ENCODE peak calls at places on chromosomes 7 and 10, in four cellular contexts. B, E, R and J are unnamed samples.

GRCh38 chr7:87058739-87059524 is 522 bp downstream of the ELAPOR2 start:
- DNase-seq in E (peak), R (peak), B (peak), J (no peak)

GRCh38 chr10:43958964-43959363 is 310.3 kb upstream of the ZNF32 start:
- DNase-seq in R (no peak), B (no peak), E (no peak), J (no peak)

GRCh38 chr7:40811666-40812065 is 676.9 kb downstream of the SUGCT start:
- DNase-seq in E (no peak), R (no peak), B (no peak), J (no peak)

GRCh38 chr10:30070001-30070759 is 10.8 kb upstream of the JCAD start:
- DNase-seq in B (no peak), R (no peak), E (no peak), J (peak)

GRCh38 chr10:22319559-22320558 is 1.0 kb upstream of the BMI1 start:
- DNase-seq in E (peak), B (peak), R (no peak), J (no peak)

GRCh38 chr7:124856299-124856888 is 73.2 kb downstream of the POT1 start:
- DNase-seq in E (peak), R (peak), B (peak), J (peak)

GRCh38 chr7:13181221-13181620 is 493.8 kb downstream of the ARL4A start:
- DNase-seq in R (peak), B (no peak), E (no peak), J (peak)

GRCh38 chr10:110221721-110222261 is 14.4 kb downstream of the MXI1 start:
- DNase-seq in E (no peak), B (peak), R (peak), J (peak)

GRCh38 chr10:101817542-101818118 is 614 bp downstream of the OGA start:
- DNase-seq in E (peak), B (peak), R (peak), J (peak)

GRCh38 chr7:73932364-73932763 is 71.4 kb downstream of the TMEM270 start:
- DNase-seq in E (no peak), B (peak), R (no peak), J (no peak)

GRCh38 chr10:127386606-127387327 is 162.3 kb upstream of the NPS start:
- DNase-seq in E (no peak), R (no peak), B (no peak), J (no peak)

GRCh38 chr7:20576166-20576660 is 39.3 kb upstream of the ABCB5 start:
- DNase-seq in B (no peak), R (no peak), E (no peak), J (no peak)

GRCh38 chr7:20575758-20576135 is 39.7 kb upstream of the ABCB5 start:
- DNase-seq in E (no peak), R (no peak), B (no peak), J (no peak)

GRCh38 chr7:20578257-20578771 is 37.2 kb upstream of the ABCB5 start:
- DNase-seq in E (no peak), R (no peak), B (no peak), J (no peak)

GRCh38 chr7:20577362-20578069 is 38.0 kb upstream of the ABCB5 start:
- DNase-seq in B (no peak), R (no peak), E (no peak), J (no peak)

GRCh38 chr7:20574784-20575757 is 40.4 kb upstream of the ABCB5 start:
- DNase-seq in R (no peak), E (no peak), B (no peak), J (no peak)
- H3K4me3 ChIP-seq in R (no peak), E (no peak), B (no peak), J (no peak)

DNA sequence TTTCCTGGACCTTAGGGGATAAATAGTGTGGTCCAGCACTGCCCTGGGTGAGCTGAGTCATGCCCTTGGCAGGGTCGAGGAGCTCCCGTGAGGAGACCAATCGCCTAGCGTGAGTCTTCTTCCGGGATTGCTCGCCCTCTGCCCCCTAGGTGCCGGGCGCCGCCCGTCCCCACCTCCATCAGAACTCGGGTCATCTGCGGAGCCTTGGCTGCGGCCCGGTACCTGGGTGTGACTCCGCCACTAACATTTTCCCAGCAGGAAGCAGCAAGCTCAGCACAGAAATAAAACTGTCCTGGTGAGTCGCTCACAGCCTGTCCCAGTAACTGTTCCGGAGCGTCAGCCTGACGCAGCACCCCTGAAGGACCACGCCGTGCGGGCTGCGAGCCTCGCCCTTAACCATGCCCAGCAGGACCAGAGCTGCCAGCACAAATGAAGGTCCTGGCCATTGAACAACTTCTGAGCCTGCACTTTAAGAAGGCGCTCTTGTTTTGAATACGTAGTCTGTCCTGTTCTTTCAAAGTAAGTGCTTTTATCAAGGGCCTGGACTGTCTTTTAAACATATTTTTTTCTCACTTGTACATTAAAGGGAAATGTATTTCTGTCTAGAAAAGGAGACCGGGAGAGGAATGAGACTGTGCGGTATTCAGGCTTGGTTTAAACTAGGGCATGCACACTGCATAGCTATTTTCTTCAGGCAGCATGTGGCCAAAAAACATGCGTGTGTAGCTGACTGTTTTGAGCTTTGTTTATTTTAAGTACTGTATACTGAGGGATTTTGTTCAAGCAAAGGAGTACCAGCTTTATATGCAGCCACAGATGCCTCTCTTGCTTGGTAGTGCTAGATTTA is 136.7 kb downstream of the HECW1 start:
- DNase-seq in B (peak), E (no peak), R (no peak), J (no peak)
- H3K4me3 ChIP-seq in B (peak), E (no peak), R (no peak), J (no peak)

DNA sequence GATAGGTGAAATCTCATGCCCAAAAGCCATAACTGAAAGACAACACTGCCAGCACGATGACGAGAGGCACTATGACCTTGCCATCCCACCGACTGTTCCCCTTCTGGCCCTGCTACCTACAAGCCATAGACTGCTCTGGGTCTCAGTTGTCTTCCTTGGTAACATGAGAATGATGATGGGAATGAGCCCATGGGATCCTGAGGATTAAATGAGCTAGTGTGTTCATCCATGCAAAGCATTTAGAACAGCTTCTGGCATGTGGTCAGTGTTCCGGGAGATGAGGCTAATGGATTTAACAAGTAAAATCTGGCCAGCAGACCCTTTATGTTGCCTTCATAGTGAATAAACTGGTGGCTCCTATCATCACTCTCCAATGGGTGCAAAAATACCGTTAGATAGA is 62.4 kb upstream of the WDR11 start:
- DNase-seq in B (no peak), R (no peak), E (no peak), J (no peak)
- H3K4me3 ChIP-seq in B (no peak), R (no peak), E (no peak), J (no peak)

DNA sequence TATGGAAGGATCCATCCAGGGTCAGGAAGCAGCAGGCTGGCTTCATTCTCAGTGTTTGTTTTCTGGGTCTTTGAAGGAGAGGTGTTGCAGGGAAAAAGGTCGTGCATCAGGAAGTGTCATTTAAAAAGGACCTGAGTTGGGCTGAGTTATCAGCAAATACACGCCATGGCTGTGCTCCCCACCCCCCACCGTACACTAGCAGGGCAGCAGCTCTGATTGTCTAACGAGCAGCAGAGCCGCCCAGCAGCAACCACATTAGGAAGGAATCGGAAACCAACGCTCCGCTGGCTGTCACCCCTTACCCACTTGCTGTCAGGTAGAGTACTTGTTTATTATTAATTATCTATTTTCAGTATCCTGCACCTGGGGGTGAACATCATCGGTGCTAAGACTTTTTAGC is 63.1 kb upstream of the STEAP1B start:
- DNase-seq in E (peak), R (peak), B (no peak), J (no peak)
- H3K4me3 ChIP-seq in E (no peak), R (no peak), B (no peak), J (no peak)

DNA sequence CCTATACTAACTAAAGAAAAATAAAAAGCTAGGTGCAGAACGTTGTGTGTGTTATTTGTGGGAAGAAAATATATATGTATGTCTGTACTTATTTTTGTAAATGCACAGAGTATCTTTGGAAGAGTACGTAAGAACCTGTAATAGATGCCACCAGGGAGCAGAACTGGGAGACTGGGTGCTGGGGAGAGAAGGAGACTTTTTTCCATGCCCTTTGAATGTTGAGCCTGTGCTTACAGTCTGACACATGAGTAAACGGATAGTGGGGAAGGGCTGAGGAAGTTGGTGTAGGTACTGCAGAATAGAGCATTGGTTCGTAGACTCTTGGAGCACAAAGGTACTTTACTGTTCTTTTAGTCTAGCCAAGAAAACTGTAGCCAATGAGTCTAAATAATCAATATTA is 1.3 kb upstream of the SCRN1 start:
- DNase-seq in R (no peak), B (no peak), E (no peak), J (no peak)
- H3K4me3 ChIP-seq in R (no peak), B (no peak), E (no peak), J (no peak)

DNA sequence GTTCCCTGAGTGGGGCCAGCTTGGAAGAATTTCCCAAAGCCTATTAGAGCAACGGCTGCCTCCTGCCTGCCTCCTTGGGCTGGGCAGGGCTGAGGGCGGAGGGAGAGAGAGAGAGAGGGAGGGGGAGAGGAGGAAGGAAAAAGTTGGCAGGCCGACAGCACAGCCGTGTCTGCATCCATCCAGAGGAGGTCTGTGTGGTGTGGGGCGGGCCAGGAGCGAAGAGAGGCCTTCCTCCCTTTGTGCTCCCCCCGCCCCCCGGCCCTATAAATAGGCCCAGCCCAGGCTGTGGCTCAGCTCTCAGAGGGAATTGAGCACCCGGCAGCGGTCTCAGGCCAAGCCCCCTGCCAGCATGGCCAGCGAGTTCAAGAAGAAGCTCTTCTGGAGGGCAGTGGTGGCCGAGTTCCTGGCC is at the start of gene AQP1:
- DNase-seq in R (peak), B (no peak), E (no peak), J (peak)
- H3K4me3 ChIP-seq in R (no peak), B (no peak), E (no peak), J (no peak)

GRCh38 chr7:23246540-23246939 is at the start of gene GPNMB:
- DNase-seq in B (peak), R (peak), E (no peak), J (peak)
- H3K4me3 ChIP-seq in B (peak), R (no peak), E (no peak), J (peak)